ENCODE peak calls at places on chromosomes 1 and 21, in five cellular contexts. F is CD4-positive, alpha-beta memory T cell; Y is K562; J is astrocyte of the spinal cord; K is gastrocnemius medialis. G is an unnamed sample.

GRCh38 chr1:171983584-171983983 is 142.3 kb downstream of the DNM3 start:
- DNase-seq in F (no peak), Y (peak), J (peak), K (no peak), G (no peak)

GRCh38 chr1:7539772-7540175 is 231.3 kb upstream of the VAMP3 start:
- DNase-seq in F (no peak), Y (peak), J (peak), K (no peak), G (no peak)

GRCh38 chr1:170765712-170766330 is 101.9 kb downstream of the PRRX1 start:
- DNase-seq in F (no peak), Y (no peak), J (peak), K (no peak), G (no peak)

GRCh38 chr1:156908541-156908940 is 11.9 kb upstream of the LRRC71 start:
- DNase-seq in F (no peak), Y (no peak), J (no peak), K (no peak), G (no peak)

GRCh38 chr1:59485949-59486348 is 189.1 kb downstream of the FGGY start:
- DNase-seq in F (no peak), Y (no peak), J (no peak), K (no peak), G (no peak)

GRCh38 chr1:46735708-46736324 is 16.9 kb upstream of the EFCAB14 start:
- DNase-seq in F (peak), Y (peak), J (peak), K (no peak), G (no peak)

GRCh38 chr1:87213126-87213496 is 115.6 kb upstream of the LMO4 start:
- DNase-seq in F (no peak), Y (no peak), J (no peak), K (no peak), G (no peak)

GRCh38 chr1:28796321-28797213 is 15.4 kb upstream of the OPRD1 start:
- DNase-seq in F (no peak), Y (peak), J (no peak), K (no peak), G (no peak)

GRCh38 chr1:94335950-94336349 is 82.2 kb upstream of the ABCD3 start:
- DNase-seq in F (no peak), Y (peak), J (peak), K (peak), G (no peak)

GRCh38 chr1:182968151-182968741 is 15.3 kb upstream of the SHCBP1L start:
- DNase-seq in F (no peak), Y (no peak), J (peak), K (no peak), G (no peak)

GRCh38 chr1:32194984-32195383 is 5.4 kb upstream of the CCDC28B start:
- DNase-seq in F (no peak), Y (no peak), J (no peak), K (no peak), G (no peak)

GRCh38 chr21:41815652-41816582 is 49.1 kb upstream of the RIPK4 start:
- DNase-seq in F (no peak), Y (no peak), J (no peak), K (no peak), G (no peak)

GRCh38 chr21:41817877-41818855 is 51.3 kb upstream of the RIPK4 start:
- DNase-seq in F (no peak), Y (no peak), J (no peak), K (no peak), G (no peak)

GRCh38 chr21:41817228-41817627 is 50.4 kb upstream of the RIPK4 start:
- DNase-seq in F (no peak), Y (peak), J (peak), K (no peak), G (peak)

GRCh38 chr21:41819236-41819855 is 52.5 kb upstream of the RIPK4 start:
- DNase-seq in F (no peak), Y (no peak), J (no peak), K (no peak), G (no peak)

DNA sequence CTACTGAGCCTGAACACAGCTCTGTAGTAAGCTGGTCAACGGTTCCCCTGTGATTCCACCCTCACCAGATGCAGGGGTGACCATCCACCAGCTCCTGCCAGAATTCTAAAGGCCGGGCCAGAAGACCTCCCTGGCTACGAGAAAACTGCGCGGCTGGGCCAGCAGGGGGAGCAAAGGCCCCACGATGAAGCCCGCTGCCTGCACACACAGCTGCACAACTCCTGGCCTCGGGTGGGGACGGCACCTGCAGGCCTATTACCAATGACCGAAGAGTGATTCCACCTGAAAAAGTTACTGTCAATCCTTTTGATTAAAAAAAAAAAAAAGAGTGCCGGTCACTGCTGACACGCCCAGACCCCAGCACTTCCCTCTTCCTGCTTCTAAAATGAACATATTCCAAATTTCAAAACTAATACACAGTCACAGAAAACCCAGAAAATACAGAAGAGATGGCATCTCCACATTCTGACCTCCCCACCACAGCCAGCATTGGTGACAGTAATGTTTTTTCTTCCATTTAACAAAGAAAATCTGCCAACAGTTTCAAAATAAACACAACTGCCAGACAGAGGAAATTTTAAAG is 49.8 kb upstream of the RIPK4 start:
- DNase-seq in F (peak), Y (peak), J (peak), K (peak), G (peak)
- H3K4me3 ChIP-seq in F (no peak), Y (no peak), J (no peak), K (no peak), G (no peak)

DNA sequence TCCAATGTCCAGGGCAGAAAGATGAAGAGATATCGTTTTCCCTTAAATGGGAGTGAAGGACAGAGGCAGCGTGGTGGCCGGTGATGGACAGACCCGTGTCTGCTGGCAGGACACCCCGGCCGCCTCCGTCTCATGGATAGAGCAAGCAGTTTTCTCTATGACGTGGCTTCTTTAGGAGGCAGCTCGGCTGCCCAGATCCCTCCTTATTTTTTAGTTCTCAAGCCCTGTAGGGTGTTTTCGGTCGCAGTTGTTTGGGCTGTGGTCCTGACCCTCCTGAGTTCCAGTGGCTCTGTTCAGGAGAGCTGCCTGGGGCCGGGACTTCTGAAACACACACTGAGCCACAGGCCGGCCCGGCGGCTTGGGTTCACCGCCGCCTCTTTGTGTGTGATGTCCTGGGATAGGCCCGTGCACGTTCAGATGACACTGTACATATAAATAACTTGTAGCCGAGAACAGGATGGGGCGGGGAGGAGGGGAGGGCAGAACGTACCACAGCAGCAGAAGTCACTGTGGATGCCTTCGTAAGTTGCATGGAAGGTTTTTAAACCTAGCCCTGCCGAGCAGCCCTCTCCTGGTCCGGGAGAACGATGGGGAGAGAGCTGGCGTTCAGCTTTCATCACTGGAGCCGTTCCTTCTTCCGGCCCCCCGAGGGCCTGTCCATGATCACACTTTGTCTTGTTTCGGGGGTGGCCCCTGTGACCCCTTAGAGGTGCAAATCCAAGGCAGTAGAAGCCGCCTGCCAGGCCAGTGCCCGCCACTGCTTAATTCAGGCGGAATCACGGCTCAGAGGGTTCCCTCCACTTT is 65.2 kb downstream of the SIK1 start:
- DNase-seq in F (peak), Y (no peak), J (peak), K (peak), G (no peak)
- H3K4me3 ChIP-seq in F (no peak), Y (no peak), J (no peak), K (peak), G (no peak)

GRCh38 chr1:6271001-6271400 is 10.1 kb upstream of the GPR153 start:
- DNase-seq in F (no peak), Y (no peak), J (no peak), K (no peak), G (no peak)
- H3K4me3 ChIP-seq in F (no peak), Y (no peak), J (no peak), K (no peak), G (no peak)

DNA sequence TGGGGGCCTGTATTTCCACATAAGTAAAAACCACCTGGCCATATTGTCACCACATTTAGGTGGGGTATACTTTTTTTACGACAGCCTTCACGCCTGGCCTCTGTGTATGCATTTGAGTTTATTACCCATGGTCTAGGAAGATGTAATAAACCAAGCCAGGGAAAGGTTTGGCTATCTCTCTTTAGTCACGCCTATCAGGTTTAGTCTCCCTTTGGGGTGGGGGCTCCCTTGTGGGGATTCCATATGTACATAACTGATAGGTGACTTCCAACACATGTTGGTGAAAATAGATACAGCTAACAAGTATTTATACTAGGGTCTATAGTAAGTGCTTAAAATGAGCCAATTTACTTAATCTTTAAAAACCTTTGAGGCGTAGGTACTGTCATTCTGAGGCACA is 4.2 kb downstream of the YBX1 start:
- DNase-seq in F (no peak), Y (peak), J (no peak), K (no peak), G (no peak)
- H3K4me3 ChIP-seq in F (no peak), Y (peak), J (no peak), K (no peak), G (no peak)

DNA sequence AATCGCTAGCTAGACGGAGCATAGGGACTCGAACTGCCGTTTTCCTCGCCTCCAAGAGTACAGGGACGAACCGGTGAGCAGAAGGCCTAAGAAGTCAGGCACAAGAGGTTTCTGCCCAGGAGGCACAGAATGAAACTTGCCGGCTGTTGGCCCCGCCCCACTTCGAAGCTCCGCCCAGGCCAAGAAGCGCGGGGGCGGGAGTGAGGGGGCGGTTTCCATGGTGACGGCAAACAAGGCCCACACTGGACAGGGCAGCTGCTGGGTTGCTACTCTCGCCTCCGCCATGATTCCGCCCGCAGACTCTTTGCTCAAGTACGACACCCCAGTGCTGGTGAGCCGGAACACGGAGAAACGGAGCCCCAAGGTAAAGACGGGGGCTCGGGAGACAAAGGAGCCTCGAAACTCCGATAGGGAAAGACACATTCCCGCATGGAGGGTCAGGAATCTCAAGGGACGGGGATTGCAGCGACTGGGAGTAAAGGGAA is at the start of gene DNALI1:
- DNase-seq in F (no peak), Y (peak), J (peak), K (peak), G (peak)
- H3K4me3 ChIP-seq in F (no peak), Y (no peak), J (peak), K (peak), G (peak)

GRCh38 chr21:44910229-44911065 is 10.3 kb downstream of the ITGB2 start:
- DNase-seq in F (no peak), Y (no peak), J (no peak), K (no peak), G (no peak)

GRCh38 chr21:44912158-44912473 is 8.6 kb downstream of the ITGB2 start:
- DNase-seq in F (no peak), Y (no peak), J (no peak), K (no peak), G (no peak)

GRCh38 chr21:44911066-44911383 is 9.7 kb downstream of the ITGB2 start:
- DNase-seq in F (no peak), Y (no peak), J (no peak), K (no peak), G (no peak)

GRCh38 chr21:44909719-44910118 is 11.0 kb downstream of the ITGB2 start:
- DNase-seq in F (no peak), Y (no peak), J (no peak), K (no peak), G (no peak)

DNA sequence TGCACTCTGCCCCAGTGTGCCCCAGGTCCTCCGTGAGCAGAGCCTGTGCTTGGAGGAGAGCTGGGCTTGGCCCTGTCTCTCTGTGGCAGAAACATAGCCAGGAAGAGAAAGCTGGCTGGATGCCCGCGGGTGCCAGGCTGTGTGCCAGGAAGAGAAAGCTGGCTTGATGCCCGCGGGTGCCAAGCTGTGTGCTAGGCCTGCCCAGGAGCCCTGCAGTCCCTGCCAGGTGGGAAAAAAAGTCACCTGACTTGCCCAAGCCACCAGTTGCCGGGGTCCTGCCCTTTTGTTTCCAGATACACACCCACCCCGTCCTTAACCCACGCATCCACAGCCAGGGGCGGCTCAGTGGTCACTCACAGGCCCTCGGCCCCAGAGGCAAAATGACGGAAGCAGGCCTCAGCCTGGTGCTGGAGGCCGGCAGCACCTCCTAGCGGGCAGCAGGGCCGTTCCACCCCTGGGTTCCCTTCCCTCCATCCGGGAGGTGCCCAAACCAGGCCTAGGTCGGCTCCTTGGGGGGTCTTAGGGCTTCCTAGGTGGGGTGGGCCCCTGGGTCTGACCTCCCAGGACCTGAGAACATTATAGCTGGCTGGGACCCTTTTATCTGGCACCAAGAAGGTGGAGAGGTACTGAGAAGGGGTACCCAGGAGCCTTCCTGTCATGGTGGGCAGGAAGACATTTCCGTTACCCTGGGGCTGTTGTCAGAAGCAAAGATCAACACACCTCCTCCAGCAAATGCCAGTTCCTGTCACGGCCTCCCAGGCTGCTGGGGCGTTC is 9.1 kb downstream of the ITGB2 start:
- DNase-seq in F (peak), Y (peak), J (no peak), K (peak), G (peak)
- H3K4me3 ChIP-seq in F (peak), Y (no peak), J (no peak), K (no peak), G (no peak)

DNA sequence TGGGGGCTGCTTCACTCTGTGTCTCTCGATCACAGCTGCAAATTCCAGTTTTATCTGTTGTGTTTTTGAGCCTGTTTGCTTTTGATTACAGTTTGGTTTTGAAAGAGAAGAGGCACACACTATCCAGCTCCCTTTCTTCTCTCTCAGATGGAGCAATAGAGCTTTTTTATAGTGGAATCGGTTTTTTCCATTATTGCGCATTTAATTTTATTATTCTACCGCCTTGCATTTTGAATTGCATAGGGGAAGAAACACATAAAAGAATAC is 86.2 kb downstream of the MRPS6 start:
- DNase-seq in F (no peak), Y (no peak), J (no peak), K (no peak), G (no peak)
- H3K4me3 ChIP-seq in F (no peak), Y (no peak), J (no peak), K (no peak), G (no peak)

G was measured in ascending aorta.